ENCODE peak calls at places on chromosome 3, in six cellular contexts. M, E, V, I, O and F are unnamed samples.

GRCh38 chr3:28846948-28847527 is 433.8 kb upstream of the RBMS3 start:
- DNase-seq in M (no peak), E (no peak), V (no peak), I (no peak), O (no peak), F (peak)

GRCh38 chr3:139572847-139573672 is 33.5 kb upstream of the RBP1 start:
- DNase-seq in M (no peak), E (no peak), V (no peak), I (no peak), O (no peak), F (no peak)

GRCh38 chr3:196486263-196486662 is 17.3 kb downstream of the RNF168 start:
- DNase-seq in M (peak), E (no peak), V (no peak), I (no peak), O (no peak), F (peak)

GRCh38 chr3:51379746-51380330 is 5.3 kb upstream of the MANF start:
- DNase-seq in M (no peak), E (no peak), V (no peak), I (no peak), O (no peak), F (no peak)

GRCh38 chr3:10547841-10548783 is 42.7 kb upstream of the ATP2B2 start:
- DNase-seq in M (no peak), E (no peak), V (no peak), I (no peak), O (no peak), F (no peak)

GRCh38 chr3:79317551-79318518 is 450.0 kb downstream of the ROBO1 start:
- DNase-seq in M (no peak), E (no peak), V (no peak), I (no peak), O (no peak), F (no peak)

GRCh38 chr3:115239717-115240116 is 92.6 kb upstream of the ZBTB20 start:
- DNase-seq in M (peak), E (no peak), V (peak), I (no peak), O (no peak), F (no peak)

GRCh38 chr3:190807719-190808375 is 54.6 kb downstream of the GMNC start:
- DNase-seq in M (no peak), E (no peak), V (no peak), I (no peak), O (no peak), F (no peak)

GRCh38 chr3:52248816-52249547 is 3.4 kb downstream of the PPM1M start:
- DNase-seq in M (no peak), E (no peak), V (no peak), I (no peak), O (no peak), F (no peak)

GRCh38 chr3:66220066-66220465 is 735 bp upstream of the SLC25A26 start:
- DNase-seq in M (peak), E (no peak), V (no peak), I (no peak), O (no peak), F (no peak)

GRCh38 chr3:188868803-188869202 is 303.0 kb upstream of the TPRG1 start:
- DNase-seq in M (no peak), E (no peak), V (no peak), I (no peak), O (no peak), F (no peak)

GRCh38 chr3:133573054-133573628 is 345 bp upstream of the CDV3 start:
- DNase-seq in M (peak), E (peak), V (peak), I (peak), O (peak), F (peak)

GRCh38 chr3:30554317-30554690 is 52.1 kb upstream of the TGFBR2 start:
- DNase-seq in M (no peak), E (no peak), V (no peak), I (no peak), O (no peak), F (no peak)

GRCh38 chr3:55491296-55491816 is 4.2 kb upstream of the WNT5A start:
- DNase-seq in M (peak), E (no peak), V (peak), I (no peak), O (no peak), F (no peak)

GRCh38 chr3:14467723-14468620 is 65.6 kb downstream of the SLC6A6 start:
- DNase-seq in M (peak), E (peak), V (peak), I (no peak), O (peak), F (peak)

GRCh38 chr3:195028877-195029606 is 241.9 kb downstream of the XXYLT1 start:
- DNase-seq in M (peak), E (no peak), V (no peak), I (no peak), O (no peak), F (no peak)

GRCh38 chr3:133887951-133888703 is 7.6 kb downstream of the RAB6B start:
- DNase-seq in M (no peak), E (no peak), V (no peak), I (no peak), O (peak), F (no peak)

GRCh38 chr3:124813541-124813940 is 73.6 kb downstream of the ITGB5 start:
- DNase-seq in M (no peak), E (no peak), V (no peak), I (no peak), O (no peak), F (no peak)

GRCh38 chr3:99505200-99505599 is 133.2 kb upstream of the COL8A1 start:
- DNase-seq in M (peak), E (no peak), V (no peak), I (no peak), O (no peak), F (no peak)

GRCh38 chr3:175386630-175387029 is 527.5 kb downstream of the NAALADL2 start:
- DNase-seq in M (peak), E (no peak), V (peak), I (no peak), O (peak), F (peak)

DNA sequence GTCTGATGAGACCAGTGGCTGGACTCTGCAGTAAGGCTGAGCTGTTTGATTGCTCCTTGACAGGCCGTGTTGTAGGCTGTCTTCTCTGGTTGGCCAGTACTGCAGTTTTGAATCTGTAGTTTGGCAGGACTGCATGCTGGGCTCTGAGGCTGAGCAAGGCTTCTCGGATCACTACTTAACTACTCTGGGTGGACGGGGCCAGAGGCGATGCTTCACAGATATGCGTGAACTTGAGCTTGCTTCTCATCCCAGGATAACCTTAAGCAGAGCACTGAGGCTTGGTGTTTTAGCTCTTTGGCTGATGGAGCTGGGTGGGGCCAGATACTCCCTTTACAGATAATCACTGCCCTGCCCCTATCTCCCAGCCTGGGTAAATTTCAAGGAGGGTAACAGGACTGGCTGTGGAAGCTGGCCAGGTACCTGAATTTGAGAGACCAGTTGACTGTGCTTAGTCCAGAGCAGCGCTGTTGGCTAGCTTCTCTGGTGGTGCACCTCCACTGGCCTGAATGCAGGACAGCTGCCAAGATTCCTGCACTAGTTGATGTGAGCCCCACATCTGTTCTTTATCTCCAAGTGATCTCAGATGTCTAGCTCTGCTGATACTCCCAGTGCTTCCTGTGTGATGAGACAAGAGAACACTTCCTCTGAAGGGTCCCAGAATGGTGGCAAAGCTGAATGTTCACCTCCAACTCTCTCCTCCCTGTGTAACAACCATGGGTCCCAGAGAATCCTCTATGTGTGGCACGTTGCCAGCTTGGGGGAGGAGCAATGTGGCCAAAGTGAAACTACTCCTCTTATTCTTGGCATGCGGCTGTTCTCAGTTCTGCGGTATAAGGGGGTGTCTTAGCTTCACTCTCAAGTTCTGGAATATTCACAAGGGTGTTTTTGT is 37.9 kb downstream of the RPL39L start:
- DNase-seq in M (peak), E (no peak), V (peak), I (no peak), O (no peak), F (peak)
- H3K4me3 ChIP-seq in M (peak), E (no peak), V (peak), I (no peak), O (no peak), F (no peak)

DNA sequence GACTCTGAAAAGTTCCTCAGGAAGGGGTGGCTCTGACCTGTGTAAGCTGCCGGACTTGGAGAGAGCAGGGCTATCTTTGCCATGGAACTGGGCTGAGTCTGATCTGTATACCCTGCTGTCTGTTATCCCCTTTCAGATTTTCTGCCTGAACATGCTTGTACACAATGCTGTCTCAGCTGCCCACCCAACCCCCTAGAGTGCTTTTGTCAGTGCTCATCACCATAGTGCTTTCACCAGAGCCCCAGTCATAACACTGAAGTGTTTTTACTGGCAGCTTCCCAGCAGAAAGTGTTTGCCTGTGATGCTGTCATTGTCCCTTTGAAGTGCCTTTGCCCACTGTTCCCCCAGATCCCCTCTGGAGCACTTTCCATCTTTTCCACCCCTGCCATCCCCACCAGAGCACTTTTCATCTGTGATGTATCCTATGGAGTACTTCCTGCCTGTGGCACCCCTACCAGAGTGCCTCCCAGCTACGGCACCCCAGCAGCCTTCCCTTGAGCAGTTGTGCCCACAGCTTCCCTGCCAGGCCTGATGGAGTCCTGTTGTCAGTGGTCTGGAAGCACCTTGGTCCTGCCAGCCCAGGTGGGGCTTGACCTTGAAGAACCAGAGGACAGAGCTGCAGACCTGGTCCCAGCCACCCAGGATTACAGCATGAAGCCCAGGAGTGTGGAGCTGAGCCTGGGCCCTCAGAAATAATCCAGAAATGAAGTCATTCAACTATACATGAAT is 397.7 kb downstream of the DIPK2A start:
- DNase-seq in M (no peak), E (no peak), V (no peak), I (no peak), O (no peak), F (no peak)
- H2BK5ac ChIP-seq in M (no peak), E (no peak), V (no peak), I (no peak), O (no peak), F (no peak)

GRCh38 chr3:71401695-71402231 is 181.8 kb downstream of the FOXP1 start:
- DNase-seq in M (no peak), E (no peak), V (no peak), I (no peak), O (no peak), F (no peak)

GRCh38 chr3:71402280-71402679 is 181.2 kb downstream of the FOXP1 start:
- DNase-seq in M (no peak), E (no peak), V (no peak), I (no peak), O (no peak), F (no peak)

GRCh38 chr3:71400986-71401451 is 182.5 kb downstream of the FOXP1 start:
- DNase-seq in M (no peak), E (no peak), V (no peak), I (no peak), O (no peak), F (no peak)

GRCh38 chr3:71399478-71399877 is 184.1 kb downstream of the FOXP1 start:
- DNase-seq in M (no peak), E (no peak), V (no peak), I (no peak), O (no peak), F (no peak)

DNA sequence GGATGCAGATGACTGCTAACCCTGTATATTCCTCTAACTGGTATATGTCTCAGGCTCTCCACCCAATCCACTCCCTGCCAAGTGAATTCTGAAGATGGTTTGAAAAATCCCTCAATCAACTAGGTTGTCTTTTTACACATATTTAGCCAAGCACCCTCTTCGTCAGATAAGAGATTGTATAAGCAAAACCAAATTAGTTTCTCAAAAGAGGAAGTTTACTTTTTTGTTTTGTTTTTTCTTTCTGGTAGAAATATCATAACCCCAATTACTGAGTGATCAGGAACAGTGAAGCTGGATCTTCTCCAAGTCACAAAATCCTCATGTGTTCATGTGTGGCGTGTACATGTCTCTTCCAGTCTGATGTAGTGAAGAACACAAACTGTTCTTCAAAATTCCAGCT is 180.7 kb downstream of the FOXP1 start:
- DNase-seq in M (no peak), E (no peak), V (no peak), I (no peak), O (no peak), F (no peak)
- H3K4me3 ChIP-seq in M (no peak), E (no peak), V (no peak), I (no peak), O (no peak), F (no peak)

GRCh38 chr3:18704326-18704725 is 279.2 kb upstream of the SATB1 start:
- DNase-seq in M (no peak), E (no peak), V (no peak), I (no peak), O (no peak), F (no peak)

GRCh38 chr3:18703798-18704197 is 278.7 kb upstream of the SATB1 start:
- DNase-seq in M (no peak), E (no peak), V (no peak), I (no peak), O (no peak), F (no peak)
- H2BK5ac ChIP-seq in M (no peak), E (no peak), V (no peak), I (no peak), O (no peak), F (no peak)

DNA sequence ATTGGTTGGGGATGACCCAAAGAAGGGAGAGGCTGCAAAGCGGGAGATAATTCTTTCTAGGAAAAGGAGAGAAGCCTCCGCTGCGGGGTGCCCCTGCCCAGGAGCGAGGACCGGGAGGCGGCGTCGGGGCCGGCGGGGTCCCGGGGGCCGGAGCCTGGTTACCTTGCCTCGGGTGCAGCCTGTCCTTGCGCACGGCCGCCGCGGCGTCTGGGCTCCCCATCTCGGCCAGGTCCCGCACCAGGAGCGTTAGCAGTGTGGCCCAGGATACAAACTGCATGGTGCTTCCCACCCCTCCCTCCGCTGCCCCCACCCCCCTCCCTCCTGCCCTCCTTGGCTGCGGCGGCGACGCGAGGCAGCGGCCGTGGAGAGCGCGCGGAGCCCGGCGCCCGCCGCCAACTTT is 419 bp downstream of the ADAMTS9 start:
- DNase-seq in M (no peak), E (no peak), V (no peak), I (no peak), O (no peak), F (no peak)
- H3K4me3 ChIP-seq in M (peak), E (peak), V (peak), I (peak), O (peak), F (peak)

GRCh38 chr3:187310954-187311470 is 19.5 kb upstream of the MASP1 start:
- DNase-seq in M (no peak), E (no peak), V (no peak), I (no peak), O (no peak), F (no peak)
- H2BK5ac ChIP-seq in M (no peak), E (no peak), V (peak), I (no peak), O (no peak), F (no peak)

GRCh38 chr3:53287413-53287734 is 31.6 kb upstream of the TKT start:
- DNase-seq in M (no peak), E (no peak), V (no peak), I (no peak), O (no peak), F (no peak)

GRCh38 chr3:53282581-53282980 is 26.8 kb upstream of the TKT start:
- DNase-seq in M (no peak), E (no peak), V (no peak), I (no peak), O (no peak), F (no peak)

GRCh38 chr3:53288214-53288613 is 32.4 kb upstream of the TKT start:
- DNase-seq in M (peak), E (no peak), V (no peak), I (no peak), O (no peak), F (no peak)

DNA sequence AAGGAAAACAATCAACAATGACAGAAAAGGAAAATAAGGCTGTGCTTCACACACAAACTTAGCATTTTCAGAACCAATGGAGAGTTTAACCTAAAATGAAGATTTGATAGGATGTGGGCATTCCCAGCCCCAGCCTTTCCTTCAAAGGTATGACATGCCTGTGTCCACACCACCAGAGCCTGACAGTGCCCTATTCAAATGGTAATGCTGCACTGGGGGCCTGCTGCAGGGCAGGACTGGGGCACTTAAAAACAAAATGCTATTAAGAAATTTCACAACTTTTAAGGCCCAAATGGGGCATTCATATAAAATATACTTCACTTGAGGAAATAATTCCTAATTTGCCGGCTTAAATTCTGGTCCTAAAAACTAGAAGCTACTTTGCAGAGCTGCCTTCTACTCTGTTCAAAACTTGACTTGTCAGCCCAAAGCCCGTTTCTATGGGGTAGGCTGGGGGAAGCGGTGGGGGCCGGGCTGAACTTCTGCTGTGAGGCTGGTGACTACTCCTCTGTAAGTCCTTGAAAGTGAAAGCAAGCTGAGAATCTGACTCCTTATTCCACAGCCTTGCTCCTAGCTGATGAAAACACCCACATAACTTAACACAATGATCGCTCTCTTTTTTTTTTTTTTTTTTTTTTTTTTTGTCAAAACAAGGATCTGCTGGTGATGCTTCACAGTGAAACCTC is 31.0 kb upstream of the TKT start:
- DNase-seq in M (peak), E (no peak), V (peak), I (no peak), O (no peak), F (peak)
- H3K4me3 ChIP-seq in M (no peak), E (no peak), V (no peak), I (peak), O (no peak), F (no peak)

GRCh38 chr3:170225166-170225565 is 2.9 kb downstream of the PRKCI start:
- DNase-seq in M (no peak), E (no peak), V (no peak), I (no peak), O (no peak), F (no peak)

GRCh38 chr3:170220871-170221270 is 1.4 kb upstream of the PRKCI start:
- DNase-seq in M (peak), E (no peak), V (peak), I (no peak), O (peak), F (no peak)

GRCh38 chr3:170222647-170223541 is 670 bp downstream of the PRKCI start:
- DNase-seq in M (peak), E (peak), V (peak), I (no peak), O (peak), F (peak)

GRCh38 chr3:170226426-170226960 is 4.3 kb downstream of the PRKCI start:
- DNase-seq in M (no peak), E (no peak), V (peak), I (no peak), O (no peak), F (no peak)

DNA sequence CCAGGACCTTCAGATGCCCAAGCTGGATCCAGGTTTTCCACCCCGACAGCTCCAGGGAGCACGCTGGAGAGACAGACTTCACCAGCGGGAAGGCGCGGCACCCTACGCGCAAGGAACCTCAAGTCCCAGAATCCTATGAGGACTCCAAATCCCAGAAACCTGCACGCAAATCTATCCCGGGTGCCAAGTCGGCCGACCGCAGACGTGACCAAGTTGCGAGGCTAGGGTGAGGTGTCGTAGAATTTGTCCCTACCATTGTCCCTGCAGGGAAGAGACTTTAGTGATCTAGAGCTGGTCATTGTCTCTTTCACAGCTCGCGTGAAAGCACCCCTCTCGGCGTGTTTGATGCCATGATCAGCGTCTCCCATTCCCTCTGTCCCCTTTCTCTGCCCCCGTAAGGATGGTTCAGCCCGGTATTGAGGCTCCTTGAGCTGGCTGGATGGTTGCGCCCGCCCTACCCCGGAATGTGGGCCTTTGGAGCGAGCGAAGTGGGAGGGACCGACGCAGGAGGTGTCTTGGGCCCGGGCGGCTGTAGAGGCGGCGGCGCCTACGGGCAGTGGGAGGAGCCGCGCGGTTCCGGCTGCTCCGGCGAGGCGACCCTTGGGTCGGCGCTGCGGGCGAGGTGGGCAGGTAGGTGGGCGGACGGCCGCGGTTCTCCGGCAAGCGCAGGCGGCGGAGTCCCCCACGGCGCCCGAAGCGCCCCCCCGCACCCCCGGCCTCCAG is at the start of gene PRKCI:
- DNase-seq in M (peak), E (peak), V (peak), I (peak), O (peak), F (peak)
- H2BK5ac ChIP-seq in M (peak), E (peak), V (peak), I (peak), O (peak), F (peak)

GRCh38 chr3:38725726-38726410 is 76.4 kb upstream of the SCN5A start:
- DNase-seq in M (peak), E (no peak), V (peak), I (no peak), O (peak), F (peak)
- H3K4me3 ChIP-seq in M (no peak), E (no peak), V (no peak), I (no peak), O (no peak), F (no peak)